ENCODE peak calls at places on chromosomes 16 and 17, in nine cellular contexts. G, R, X, M, Y, I, C, N and A are unnamed samples.

GRCh38 chr17:1880851-1881630 is 51.2 kb downstream of the RPA1 start:
- DNase-seq in G (no peak), R (no peak), X (no peak), M (no peak), Y (no peak), I (no peak), C (no peak), N (no peak), A (no peak)

GRCh38 chr17:9472541-9472940 is 103.1 kb downstream of the STX8 start:
- DNase-seq in G (peak; percentile 10), R (peak; percentile 4), X (no peak), M (no peak), Y (peak; percentile 57), I (peak; percentile 22), C (peak; percentile 38), N (no peak), A (peak; percentile 35)

GRCh38 chr17:57097832-57098421 is 12.9 kb downstream of the AKAP1 start:
- DNase-seq in G (no peak), R (peak; percentile 86), X (peak; percentile 56), M (peak; percentile 51), Y (peak; percentile 47), I (no peak), C (no peak), N (no peak), A (peak; percentile 86)

GRCh38 chr16:69936252-69936651 is 14.9 kb upstream of the CLEC18A start:
- DNase-seq in G (no peak), R (no peak), X (no peak), M (no peak), Y (no peak), I (no peak), C (no peak), N (no peak), A (no peak)

GRCh38 chr17:77802811-77803220 is 155.7 kb upstream of the TNRC6C start:
- DNase-seq in G (no peak), R (peak; percentile 74), X (peak; percentile 39), M (no peak), Y (no peak), I (no peak), C (no peak), N (no peak), A (peak; percentile 59)

GRCh38 chr16:10584956-10585561 is 4.7 kb upstream of the EMP2 start:
- DNase-seq in G (no peak), R (no peak), X (no peak), M (no peak), Y (no peak), I (no peak), C (no peak), N (no peak), A (no peak)

GRCh38 chr16:4606354-4606753 is 8.3 kb downstream of the UBALD1 start:
- DNase-seq in G (no peak), R (no peak), X (no peak), M (peak; percentile 56), Y (no peak), I (no peak), C (no peak), N (no peak), A (no peak)

GRCh38 chr17:8337802-8338744 is 1.6 kb upstream of the ODF4 start:
- DNase-seq in G (no peak), R (no peak), X (no peak), M (no peak), Y (no peak), I (no peak), C (no peak), N (no peak), A (no peak)

GRCh38 chr17:41516828-41517283 is 1.8 kb downstream of the KRT15 start:
- DNase-seq in G (no peak), R (no peak), X (no peak), M (no peak), Y (no peak), I (no peak), C (no peak), N (no peak), A (no peak)

GRCh38 chr17:41519501-41520224 is 973 bp upstream of the KRT15 start:
- DNase-seq in G (peak; percentile 41), R (no peak), X (no peak), M (peak; percentile 57), Y (no peak), I (no peak), C (peak; percentile 70), N (no peak), A (no peak)

GRCh38 chr17:41520821-41521521 is 2.3 kb upstream of the KRT15 start:
- DNase-seq in G (peak; percentile 79), R (no peak), X (no peak), M (no peak), Y (no peak), I (no peak), C (peak; percentile 85), N (no peak), A (no peak)

GRCh38 chr17:41518031-41518430 is 659 bp downstream of the KRT15 start:
- DNase-seq in G (no peak), R (no peak), X (no peak), M (no peak), Y (no peak), I (no peak), C (no peak), N (no peak), A (no peak)

DNA sequence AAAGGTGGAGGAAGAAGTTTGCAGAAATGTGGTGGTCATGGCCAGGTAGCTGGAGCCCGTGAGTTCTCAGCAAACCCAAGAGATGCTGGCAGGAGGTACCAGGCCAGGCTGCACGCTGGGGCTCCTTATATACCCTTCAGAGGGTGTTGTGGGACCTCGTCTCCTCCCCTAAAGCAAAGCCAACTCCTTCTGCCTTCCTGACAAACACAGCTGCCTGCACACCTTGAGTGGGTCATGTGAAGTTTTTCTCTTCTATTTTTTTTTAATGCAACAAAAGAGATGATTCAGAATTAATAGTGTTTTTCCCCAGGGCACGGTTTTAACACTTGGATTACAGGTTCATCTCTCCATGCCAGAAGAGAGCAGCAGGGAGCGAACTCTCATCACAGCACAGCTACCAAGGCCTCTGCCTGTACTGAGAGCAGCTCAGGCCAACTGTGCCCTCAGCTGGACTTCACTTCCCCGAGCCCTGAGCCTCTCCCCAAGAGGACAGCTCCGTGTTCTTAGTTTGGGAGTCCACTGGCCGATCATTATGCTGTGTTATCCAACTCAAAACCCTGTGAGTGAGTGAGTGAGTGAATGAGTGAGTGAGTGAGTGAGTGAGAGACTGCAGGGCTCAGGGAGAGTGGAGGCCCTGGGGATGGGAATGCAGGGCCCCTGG is at the start of gene KRT15:
- DNase-seq in G (no peak), R (peak; percentile 24), X (no peak), M (no peak), Y (no peak), I (no peak), C (no peak), N (no peak), A (peak; percentile 16)
- TF ChIP-seq CTCF in G (no peak), R (no peak), X (no peak), M (no peak), Y (no peak), I (no peak), C (no peak), N (no peak), A (no peak)

DNA sequence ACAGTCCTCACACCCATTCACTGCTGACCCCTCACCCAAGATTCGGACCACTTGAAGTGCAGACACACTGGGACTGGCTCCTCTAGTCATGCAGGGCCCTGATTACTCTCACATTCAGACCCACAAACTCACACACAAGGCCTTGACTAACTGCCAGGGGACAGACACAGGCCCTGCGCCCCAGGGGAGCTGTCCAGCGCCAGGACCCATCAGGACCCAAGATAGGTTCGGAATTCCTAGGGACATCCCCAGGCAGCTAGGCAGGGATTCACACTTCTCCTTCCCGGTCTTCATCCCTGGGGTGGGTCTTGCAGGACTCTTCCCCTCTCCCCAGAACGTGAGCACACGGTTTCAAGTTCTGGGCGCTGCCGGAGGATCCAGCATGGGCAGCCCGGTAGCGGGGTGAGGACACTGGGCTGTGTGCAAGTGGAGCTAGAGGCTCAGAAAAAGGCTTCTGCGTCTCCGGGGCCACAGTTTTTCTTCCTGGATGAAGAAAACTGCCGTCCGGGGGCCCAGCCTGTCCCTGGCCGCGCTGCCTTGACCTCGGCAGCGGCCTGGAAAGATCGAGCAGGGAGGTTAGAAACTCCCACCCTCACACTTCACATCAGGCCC is 1.6 kb downstream of the SEZ6 start:
- DNase-seq in G (no peak), R (peak; percentile 26), X (no peak), M (no peak), Y (no peak), I (no peak), C (no peak), N (no peak), A (peak; percentile 45)
- H3K4me3 ChIP-seq in G (no peak overlapping the region), R (no peak overlapping the region), X (no peak overlapping the region), M (no peak overlapping the region), Y (no peak overlapping the region), I (no peak overlapping the region), C (no peak overlapping the region), N (no peak overlapping the region), A (no peak overlapping the region)

GRCh38 chr16:741986-742629 is 1.3 kb upstream of the CIAO3 start:
- DNase-seq in G (no peak), R (no peak), X (no peak), M (no peak), Y (no peak), I (no peak), C (no peak), N (no peak), A (no peak)

GRCh38 chr16:739560-740458 is 988 bp downstream of the CIAO3 start:
- DNase-seq in G (no peak), R (no peak), X (no peak), M (no peak), Y (no peak), I (no peak), C (no peak), N (no peak), A (no peak)

GRCh38 chr16:743794-744500 is 3.1 kb upstream of the CIAO3 start:
- DNase-seq in G (no peak), R (no peak), X (no peak), M (no peak), Y (no peak), I (no peak), C (no peak), N (no peak), A (no peak)

GRCh38 chr16:740459-740763 is 386 bp downstream of the CIAO3 start:
- DNase-seq in G (peak; percentile 26), R (no peak), X (no peak), M (no peak), Y (no peak), I (no peak), C (no peak), N (no peak), A (no peak)

GRCh38 chr16:740764-741505 is at the start of gene CIAO3:
- DNase-seq in G (peak; percentile 91), R (peak; percentile 93), X (peak; percentile 78), M (peak; percentile 92), Y (peak; percentile 86), I (peak; percentile 91), C (peak; percentile 93), N (no peak), A (peak; percentile 91)
- TF ChIP-seq CTCF in G (peak; percentile 99), R (peak; percentile 26), X (peak; percentile 95), M (peak; percentile 91), Y (peak; percentile 89), I (peak; percentile 99), C (peak; percentile 99), N (peak; percentile 99), A (peak; percentile 35)

GRCh38 chr17:44558349-44559287 is 1.3 kb downstream of the FZD2 start:
- DNase-seq in G (no peak), R (no peak), X (no peak), M (no peak), Y (no peak), I (no peak), C (no peak), N (no peak), A (no peak)

GRCh38 chr17:44564429-44564828 is 7.1 kb downstream of the FZD2 start:
- DNase-seq in G (no peak), R (no peak), X (no peak), M (no peak), Y (no peak), I (no peak), C (no peak), N (no peak), A (no peak)

GRCh38 chr17:44557653-44558285 is 485 bp downstream of the FZD2 start:
- DNase-seq in G (peak; percentile 33), R (peak; percentile 58), X (peak; percentile 61), M (peak; percentile 19), Y (peak; percentile 60), I (peak; percentile 48), C (peak; percentile 62), N (no peak), A (peak; percentile 64)

GRCh38 chr17:44559288-44560249 is 2.3 kb downstream of the FZD2 start:
- DNase-seq in G (no peak), R (no peak), X (no peak), M (no peak), Y (no peak), I (no peak), C (no peak), N (no peak), A (no peak)

DNA sequence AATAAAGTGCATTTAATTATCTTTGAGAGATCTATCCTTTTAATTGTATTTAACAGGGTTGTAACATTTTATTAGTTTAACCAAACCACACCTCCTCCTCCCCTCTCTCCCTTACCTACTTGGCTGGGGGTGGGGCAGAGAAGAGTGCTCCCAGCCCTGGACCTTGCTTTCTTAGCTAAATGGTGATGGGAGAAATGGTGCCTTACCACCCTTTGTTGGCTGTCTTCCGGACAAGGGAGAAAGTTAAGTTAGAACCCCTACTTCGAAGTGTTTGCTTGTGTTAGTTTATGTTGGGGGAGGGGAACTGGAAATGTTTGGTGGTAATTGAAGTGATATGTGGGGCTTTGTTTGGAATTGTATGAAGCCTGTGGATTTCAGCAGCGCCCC is 3.9 kb downstream of the FZD2 start:
- DNase-seq in G (no peak), R (no peak), X (no peak), M (no peak), Y (no peak), I (no peak), C (no peak), N (no peak), A (no peak)
- H3K4me3 ChIP-seq in G (no peak overlapping the region), R (no peak overlapping the region), X (no peak overlapping the region), M (no peak overlapping the region), Y (no peak overlapping the region), I (no peak overlapping the region), C (no peak overlapping the region), N (no peak overlapping the region), A (no peak overlapping the region)